ENCODE peak calls at places on chromosomes 5 and 9, in five cellular contexts. B is SK-N-SH, Z is HCT116, K is HepG2, X is K562. I is an unnamed sample.

GRCh38 chr5:6820851-6821479 is 107.7 kb downstream of the TENT4A start:
- DNase-seq in B (peak; percentile 70), Z (peak; percentile 27), K (peak; percentile 47), X (peak; percentile 89), I (no peak)

GRCh38 chr9:124280176-124280691 is 22.5 kb downstream of the NEK6 start:
- DNase-seq in B (no peak), Z (no peak), K (no peak), X (no peak), I (no peak)

GRCh38 chr9:12415361-12415760 is 277.8 kb upstream of the TYRP1 start:
- DNase-seq in B (no peak), Z (no peak), K (no peak), X (no peak), I (no peak)

GRCh38 chr5:137344723-137345322 is 154.3 kb downstream of the SPOCK1 start:
- DNase-seq in B (peak; percentile 28), Z (peak; percentile 36), K (peak; percentile 26), X (peak; percentile 46), I (no peak)

GRCh38 chr9:128558431-128559310 is 6.3 kb downstream of the SPTAN1 start:
- DNase-seq in B (peak; percentile 72), Z (peak; percentile 44), K (peak; percentile 53), X (peak; percentile 90), I (peak; percentile 97)

GRCh38 chr5:135313405-135313804 is 85.6 kb downstream of the MACROH2A1 start:
- DNase-seq in B (no peak), Z (no peak), K (no peak), X (no peak), I (no peak)

GRCh38 chr5:133373121-133373870 is 239.0 kb downstream of the FSTL4 start:
- DNase-seq in B (no peak), Z (no peak), K (no peak), X (no peak), I (no peak)

GRCh38 chr5:88833371-88834107 is 49.4 kb downstream of the MEF2C start:
- DNase-seq in B (no peak), Z (no peak), K (no peak), X (no peak), I (no peak)

GRCh38 chr5:9440517-9440916 is 105.4 kb downstream of the SEMA5A start:
- DNase-seq in B (no peak), Z (no peak), K (no peak), X (no peak), I (no peak)

GRCh38 chr9:33446507-33447403 is 638 bp downstream of the AQP3 start:
- DNase-seq in B (peak; percentile 68), Z (no peak), K (peak; percentile 37), X (peak; percentile 75), I (peak; percentile 79)

GRCh38 chr9:19102181-19102630 is 498 bp downstream of the HAUS6 start:
- DNase-seq in B (peak; percentile 60), Z (no peak), K (peak; percentile 62), X (peak; percentile 34), I (no peak)

GRCh38 chr9:5592904-5593303 is 36.0 kb upstream of the RIC1 start:
- DNase-seq in B (no peak), Z (no peak), K (no peak), X (no peak), I (no peak)

GRCh38 chr9:93052791-93053540 is 5.5 kb upstream of the SUSD3 start:
- DNase-seq in B (no peak), Z (no peak), K (no peak), X (no peak), I (no peak)

GRCh38 chr5:151086905-151087360 is 6.1 kb upstream of the TNIP1 start:
- DNase-seq in B (no peak), Z (no peak), K (no peak), X (no peak), I (no peak)

GRCh38 chr9:37801959-37802711 is 1.5 kb downstream of the DCAF10 start:
- DNase-seq in B (no peak), Z (no peak), K (no peak), X (no peak), I (no peak)

GRCh38 chr5:1914471-1914870 is 31.7 kb upstream of the IRX4 start:
- DNase-seq in B (no peak), Z (no peak), K (no peak), X (no peak), I (no peak)

GRCh38 chr9:14097215-14097614 is 216.7 kb downstream of the NFIB start:
- DNase-seq in B (peak; percentile 41), Z (no peak), K (no peak), X (no peak), I (no peak)

GRCh38 chr5:51378061-51378409 is 5.2 kb upstream of the ISL1 start:
- DNase-seq in B (no peak), Z (no peak), K (no peak), X (no peak), I (no peak)

GRCh38 chr5:10111575-10111974 is 138.1 kb downstream of the ATPSCKMT start:
- DNase-seq in B (peak; percentile 39), Z (peak; percentile 21), K (peak; percentile 18), X (peak; percentile 41), I (no peak)

GRCh38 chr9:69981686-69982450 is 61.8 kb upstream of the MAMDC2 start:
- DNase-seq in B (no peak), Z (no peak), K (no peak), X (no peak), I (no peak)

GRCh38 chr9:89922099-89922498 is 317.3 kb downstream of the GADD45G start:
- DNase-seq in B (peak; percentile 70), Z (no peak), K (no peak), X (no peak), I (no peak)

GRCh38 chr9:2495221-2496005 is 126.2 kb upstream of the VLDLR start:
- DNase-seq in B (no peak), Z (no peak), K (no peak), X (no peak), I (no peak)

GRCh38 chr9:135415586-135415985 is 64.0 kb upstream of the PPP1R26 start:
- DNase-seq in B (no peak), Z (no peak), K (no peak), X (no peak), I (no peak)

GRCh38 chr5:145484195-145484594 is 350.9 kb downstream of the PRELID2 start:
- DNase-seq in B (no peak), Z (peak; percentile 78), K (no peak), X (no peak), I (no peak)

GRCh38 chr5:128838631-128839030 is 126.7 kb upstream of the SLC27A6 start:
- DNase-seq in B (no peak), Z (no peak), K (no peak), X (no peak), I (no peak)

GRCh38 chr5:26569241-26569928 is 469.0 kb downstream of the CDH9 start:
- DNase-seq in B (no peak), Z (no peak), K (no peak), X (no peak), I (no peak)

GRCh38 chr5:155883966-155884555 is 442.9 kb upstream of the SGCD start:
- DNase-seq in B (peak; percentile 59), Z (no peak), K (no peak), X (no peak), I (no peak)

GRCh38 chr9:87149794-87150193 is 202.5 kb upstream of the GAS1 start:
- DNase-seq in B (no peak), Z (no peak), K (no peak), X (no peak), I (no peak)

GRCh38 chr5:143955140-143955539 is 143.2 kb downstream of the HMHB1 start:
- DNase-seq in B (peak; percentile 5), Z (no peak), K (no peak), X (no peak), I (no peak)

GRCh38 chr5:80140496-80140895 is 105.3 kb downstream of the THBS4 start:
- DNase-seq in B (no peak), Z (no peak), K (no peak), X (no peak), I (no peak)

GRCh38 chr5:80143491-80143890 is 108.3 kb downstream of the THBS4 start:
- DNase-seq in B (no peak), Z (no peak), K (no peak), X (no peak), I (no peak)

GRCh38 chr5:80141147-80141671 is 106.1 kb downstream of the THBS4 start:
- DNase-seq in B (peak; percentile 24), Z (no peak), K (no peak), X (no peak), I (no peak)

GRCh38 chr5:80142996-80143395 is 107.8 kb downstream of the THBS4 start:
- DNase-seq in B (no peak), Z (no peak), K (no peak), X (no peak), I (no peak)

GRCh38 chr5:80141681-80142080 is 106.5 kb downstream of the THBS4 start:
- DNase-seq in B (no peak), Z (no peak), K (no peak), X (no peak), I (no peak)
- TF ChIP-seq ZBTB33 in B (no peak), Z (no peak), K (no peak), X (no peak), I (no peak)

GRCh38 chr5:149834246-149834855 is 104.2 kb downstream of the PPARGC1B start:
- DNase-seq in B (peak; percentile 81), Z (peak; percentile 74), K (peak; percentile 60), X (peak; percentile 50), I (no peak)
- TF ChIP-seq ZBTB33 in B (no peak), Z (no peak), K (no peak), X (no peak), I (no peak)

GRCh38 chr9:130305381-130305780 is 39.8 kb downstream of the HMCN2 start:
- DNase-seq in B (no peak), Z (no peak), K (no peak), X (no peak), I (no peak)
- TF ChIP-seq ZBTB33 in B (no peak), Z (no peak), K (no peak), X (no peak), I (no peak)

GRCh38 chr5:104418056-104418455 is 855.5 kb upstream of the NUDT12 start:
- DNase-seq in B (no peak), Z (no peak), K (no peak), X (no peak), I (no peak)

GRCh38 chr5:104421431-104421830 is 858.8 kb upstream of the NUDT12 start:
- DNase-seq in B (no peak), Z (no peak), K (no peak), X (no peak), I (no peak)
- TF ChIP-seq ZBTB33 in B (no peak), Z (no peak), K (no peak), X (no peak), I (no peak)

GRCh38 chr5:33242264-33242663 is 198.5 kb upstream of the TARS1 start:
- DNase-seq in B (no peak), Z (no peak), K (no peak), X (no peak), I (no peak)

GRCh38 chr5:33244441-33245150 is 196.2 kb upstream of the TARS1 start:
- DNase-seq in B (no peak), Z (no peak), K (no peak), X (no peak), I (no peak)

GRCh38 chr5:33238826-33239670 is 201.7 kb upstream of the TARS1 start:
- DNase-seq in B (no peak), Z (no peak), K (no peak), X (no peak), I (no peak)

GRCh38 chr5:33240552-33240951 is 200.2 kb upstream of the TARS1 start:
- DNase-seq in B (no peak), Z (no peak), K (no peak), X (no peak), I (no peak)

DNA sequence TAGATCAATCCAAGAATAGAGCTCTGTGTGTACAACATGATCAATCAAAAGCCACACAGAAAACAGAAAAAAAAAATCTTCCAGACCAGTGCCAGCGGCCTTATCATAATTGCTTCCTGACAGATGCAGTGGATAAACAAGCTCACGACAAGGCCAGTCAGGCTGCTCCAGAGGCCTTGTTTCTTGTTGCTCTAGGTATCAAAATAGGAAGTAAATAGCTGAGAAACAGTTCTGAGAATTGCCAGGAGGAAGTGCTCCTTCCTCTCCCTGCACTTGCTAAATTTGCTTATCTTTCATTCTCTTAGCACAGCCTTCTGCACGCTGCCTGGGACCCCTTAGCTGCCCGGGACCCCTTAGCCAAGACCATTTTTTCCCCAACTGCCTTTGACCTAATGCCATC is 198.9 kb upstream of the TARS1 start:
- DNase-seq in B (no peak), Z (no peak), K (no peak), X (no peak), I (no peak)
- TF ChIP-seq ZBTB33 in B (no peak), Z (no peak), K (no peak), X (no peak), I (no peak)

I was measured in GM12878.